ENCODE peak calls at places on chromosomes 11 and 22, in five cellular contexts. T is thyroid gland, N is ovary, V is uterus, D is prostate gland. O is an unnamed sample.

GRCh38 chr11:96095884-96096301 is 172.0 kb upstream of the MTMR2 start:
- DNase-seq in T (peak), N (no peak), V (no peak), D (peak), O (no peak)

GRCh38 chr11:72684236-72684912 is 10.2 kb upstream of the PDE2A start:
- DNase-seq in T (peak), N (peak), V (peak), D (peak), O (no peak)

GRCh38 chr11:44031549-44031948 is 16.2 kb upstream of the ACCSL start:
- DNase-seq in T (no peak), N (no peak), V (no peak), D (no peak), O (no peak)

GRCh38 chr11:8720868-8721739 is 38.5 kb downstream of the RPL27A start:
- DNase-seq in T (peak), N (no peak), V (no peak), D (peak), O (no peak)

GRCh38 chr22:25777870-25778269 is 35.9 kb downstream of the MYO18B start:
- DNase-seq in T (no peak), N (no peak), V (no peak), D (peak), O (no peak)

GRCh38 chr22:35154937-35155387 is 89.0 kb downstream of the ISX start:
- DNase-seq in T (peak), N (peak), V (peak), D (peak), O (peak)

GRCh38 chr11:45355706-45356041 is 69.5 kb upstream of the SYT13 start:
- DNase-seq in T (no peak), N (no peak), V (no peak), D (no peak), O (no peak)

GRCh38 chr11:10731064-10731680 is 19.9 kb upstream of the CTR9 start:
- DNase-seq in T (no peak), N (no peak), V (no peak), D (no peak), O (no peak)

GRCh38 chr11:43576834-43577521 is 103.6 kb upstream of the HSD17B12 start:
- DNase-seq in T (peak), N (peak), V (no peak), D (no peak), O (no peak)

GRCh38 chr22:27952091-27952490 is 33.0 kb upstream of the PITPNB start:
- DNase-seq in T (no peak), N (no peak), V (no peak), D (no peak), O (no peak)

GRCh38 chr11:87740513-87740912 is 434.7 kb downstream of the RAB38 start:
- DNase-seq in T (no peak), N (no peak), V (no peak), D (no peak), O (no peak)

GRCh38 chr11:87739766-87740165 is 435.5 kb downstream of the RAB38 start:
- DNase-seq in T (no peak), N (no peak), V (no peak), D (no peak), O (no peak)

GRCh38 chr11:87740968-87741367 is 434.3 kb downstream of the RAB38 start:
- DNase-seq in T (no peak), N (no peak), V (no peak), D (no peak), O (no peak)

GRCh38 chr11:87743002-87743401 is 432.2 kb downstream of the RAB38 start:
- DNase-seq in T (no peak), N (no peak), V (no peak), D (no peak), O (peak)
- TF ChIP-seq CTCF in T (no peak), N (no peak), V (no peak), D (no peak), O (peak)

GRCh38 chr22:43015677-43016042 is 711 bp upstream of the PACSIN2 start:
- DNase-seq in T (no peak), N (no peak), V (no peak), D (no peak), O (no peak)

GRCh38 chr22:43017525-43018290 is 2.8 kb upstream of the PACSIN2 start:
- DNase-seq in T (peak), N (no peak), V (no peak), D (no peak), O (no peak)

GRCh38 chr22:43013355-43014061 is 1.4 kb downstream of the PACSIN2 start:
- DNase-seq in T (no peak), N (no peak), V (no peak), D (no peak), O (no peak)

GRCh38 chr22:43014062-43014875 is 680 bp downstream of the PACSIN2 start:
- DNase-seq in T (peak), N (peak), V (peak), D (peak), O (no peak)

DNA sequence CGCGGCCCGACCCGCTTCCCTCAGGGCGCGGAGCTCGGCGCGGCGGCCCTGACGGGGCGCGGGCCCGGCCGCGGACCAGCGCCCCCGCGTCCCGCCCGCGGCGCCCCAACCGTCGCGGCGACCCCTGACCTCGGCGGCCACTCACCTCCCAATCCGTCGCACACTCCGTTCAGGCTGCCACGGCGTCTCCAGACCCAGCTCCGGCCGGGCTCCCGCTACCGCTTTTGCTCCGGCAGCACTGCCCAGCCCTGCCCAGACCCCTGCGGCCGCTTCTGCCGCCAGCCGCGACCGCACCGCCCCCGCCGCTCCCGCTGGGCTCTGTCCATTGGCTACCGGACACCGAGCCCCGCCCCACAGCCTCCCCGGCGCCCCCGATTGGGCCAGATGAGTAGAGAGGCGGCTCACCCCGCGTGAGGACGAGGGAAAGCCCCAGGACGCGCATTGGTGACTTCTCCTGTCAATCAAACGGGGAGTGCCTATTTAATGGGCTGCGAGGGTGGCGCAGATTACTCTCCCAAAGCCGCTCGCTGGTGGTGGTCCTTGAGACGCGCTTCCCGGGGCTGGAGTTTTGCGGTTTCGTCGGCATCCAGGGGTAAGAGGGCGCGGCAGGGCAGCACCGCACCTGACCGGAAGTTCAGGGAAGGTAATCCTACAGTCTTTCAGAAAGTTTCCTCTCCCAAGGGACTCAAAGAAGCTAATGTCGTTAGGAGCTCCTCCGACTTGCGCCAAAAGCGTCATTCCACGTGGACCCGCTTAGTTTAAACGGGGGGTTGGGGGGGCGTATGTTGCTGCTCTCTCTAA is at the start of gene PACSIN2:
- DNase-seq in T (peak), N (peak), V (peak), D (peak), O (peak)
- H3K27ac ChIP-seq in T (peak), N (no peak), V (peak), D (peak), O (no peak)

DNA sequence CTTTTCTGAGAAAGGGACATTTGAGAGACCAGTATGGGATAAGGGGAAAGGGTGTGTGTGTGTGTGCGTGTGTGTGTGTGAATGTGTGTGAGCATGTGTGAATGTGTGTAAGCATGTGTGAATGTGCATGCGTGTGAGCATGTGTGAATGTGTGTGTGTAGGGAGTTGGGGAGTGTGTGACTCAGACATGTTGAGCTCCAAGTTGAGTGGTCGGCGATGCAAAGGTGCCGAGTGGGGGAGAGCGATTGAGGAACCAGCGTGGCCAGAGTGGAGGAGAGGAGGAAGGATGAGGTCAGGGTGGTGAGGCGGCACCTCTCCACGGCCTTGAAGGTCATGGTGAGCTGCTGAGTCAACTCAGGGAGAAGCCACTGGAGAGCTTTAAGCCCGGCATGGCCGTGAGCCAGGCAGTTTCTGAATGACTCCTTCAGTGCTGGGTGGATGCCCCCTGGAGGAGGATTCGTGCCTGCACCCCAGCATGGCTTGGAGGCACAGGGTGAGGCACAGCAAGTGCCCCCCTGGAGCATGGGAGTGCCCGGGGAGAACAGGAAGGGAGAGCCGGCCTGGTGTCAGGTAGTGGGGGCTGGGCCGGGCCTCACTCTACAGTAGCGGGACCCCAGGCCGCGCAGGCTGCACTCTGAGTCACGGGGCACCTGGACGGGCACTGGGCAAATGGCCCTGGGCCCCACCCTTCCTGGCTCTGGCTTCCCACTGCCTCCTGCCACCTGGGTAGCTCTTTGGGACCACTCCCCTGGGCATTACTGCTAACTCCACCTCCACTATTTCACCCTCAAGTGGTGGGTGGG is 8.2 kb upstream of the CCDC88B start:
- DNase-seq in T (peak), N (peak), V (peak), D (peak), O (no peak)
- H3K4me3 ChIP-seq in T (no peak), N (no peak), V (no peak), D (no peak), O (no peak)

GRCh38 chr11:66546368-66546965 is at the start of gene ACTN3:
- DNase-seq in T (peak), N (peak), V (peak), D (peak), O (no peak)

GRCh38 chr11:66545701-66546367 is at the start of gene ZDHHC24:
- DNase-seq in T (peak), N (peak), V (peak), D (peak), O (peak)

GRCh38 chr11:66541892-66542291 is 4.0 kb downstream of the ZDHHC24 start:
- DNase-seq in T (no peak), N (no peak), V (no peak), D (no peak), O (peak)

GRCh38 chr11:66542362-66542761 is 3.5 kb downstream of the ZDHHC24 start:
- DNase-seq in T (no peak), N (no peak), V (no peak), D (no peak), O (peak)

GRCh38 chr11:66543263-66544107 is 2.4 kb downstream of the ZDHHC24 start:
- DNase-seq in T (peak), N (peak), V (peak), D (no peak), O (peak)
- TF ChIP-seq CTCF in T (no peak), N (peak), V (peak), D (no peak), O (no peak)

GRCh38 chr11:6057452-6057851 is 26.9 kb upstream of the OR56A1 start:
- DNase-seq in T (no peak), N (no peak), V (no peak), D (no peak), O (no peak)
- H3K27ac ChIP-seq in T (no peak), N (no peak), V (no peak), D (no peak), O (no peak)

DNA sequence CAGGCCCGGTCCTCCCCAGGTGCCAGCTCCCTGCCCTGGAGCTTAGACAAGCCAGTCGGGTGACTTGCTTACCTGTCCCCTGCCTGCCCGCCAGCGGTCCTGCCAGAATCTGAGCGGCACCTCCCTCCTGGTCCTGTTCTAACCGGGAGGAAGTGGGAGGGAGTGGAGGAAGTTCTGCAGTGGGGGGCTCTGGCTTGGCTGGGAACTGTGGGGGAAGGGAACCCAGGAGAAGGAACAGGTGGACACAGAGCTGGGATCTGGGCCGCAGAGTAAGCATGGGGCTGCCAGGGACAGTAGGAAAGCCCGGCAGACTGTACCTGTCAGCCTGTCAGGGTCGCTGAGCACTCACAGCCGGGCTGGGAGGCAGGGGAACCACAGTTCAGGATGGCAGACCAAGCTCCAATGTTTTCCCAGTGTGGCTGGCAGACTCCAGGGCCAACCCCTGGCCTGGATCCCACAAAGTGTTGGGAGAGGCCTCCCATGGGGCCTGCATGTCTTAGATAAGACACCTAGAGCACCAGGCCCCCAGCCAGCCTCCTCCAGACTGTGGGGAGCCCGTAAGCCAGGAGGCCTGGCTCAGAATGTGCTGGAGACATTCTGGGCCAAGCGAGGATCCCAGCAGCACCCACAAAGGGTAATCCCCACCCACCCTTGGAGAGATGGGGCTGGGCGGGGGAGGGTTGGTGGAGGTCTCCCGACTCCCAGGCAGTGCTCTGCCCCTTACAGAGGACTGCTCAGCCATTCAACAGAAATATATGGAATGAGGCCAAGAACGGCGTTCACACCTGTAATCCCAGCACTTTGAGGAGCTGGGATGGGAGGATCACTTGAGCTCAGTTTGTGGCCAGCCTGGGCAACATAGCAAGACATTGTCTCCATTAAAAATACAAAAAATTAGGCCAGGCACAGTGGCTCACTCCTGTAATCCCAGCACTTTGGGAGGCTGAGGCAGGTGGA is 2.3 kb downstream of the CYB5R3 start:
- DNase-seq in T (peak), N (peak), V (no peak), D (peak), O (peak)
- H3K4me3 ChIP-seq in T (peak), N (peak), V (peak), D (peak), O (peak)

DNA sequence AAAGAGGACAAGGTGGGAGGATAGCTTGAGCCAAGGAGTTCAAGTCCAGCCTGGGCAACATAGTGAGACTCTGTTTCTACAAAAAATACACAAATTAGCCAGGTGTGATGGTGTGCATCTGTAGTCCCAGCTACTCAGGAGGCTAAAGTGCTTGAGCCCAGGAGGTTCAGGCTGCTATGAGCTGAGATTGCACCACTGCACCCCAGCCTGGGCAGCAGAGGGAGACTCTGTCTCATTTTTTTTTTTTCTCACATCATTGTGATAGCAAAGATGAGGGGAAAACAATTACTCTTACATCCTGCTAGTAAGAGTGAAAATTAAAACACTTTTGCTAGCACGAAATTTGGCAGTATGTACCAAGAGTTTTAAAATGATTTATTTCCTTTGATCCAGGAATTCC is 463.7 kb downstream of the TMEM135 start:
- DNase-seq in T (no peak), N (no peak), V (no peak), D (no peak), O (no peak)
- TF ChIP-seq CTCF in T (no peak), N (no peak), V (no peak), D (no peak), O (no peak)

DNA sequence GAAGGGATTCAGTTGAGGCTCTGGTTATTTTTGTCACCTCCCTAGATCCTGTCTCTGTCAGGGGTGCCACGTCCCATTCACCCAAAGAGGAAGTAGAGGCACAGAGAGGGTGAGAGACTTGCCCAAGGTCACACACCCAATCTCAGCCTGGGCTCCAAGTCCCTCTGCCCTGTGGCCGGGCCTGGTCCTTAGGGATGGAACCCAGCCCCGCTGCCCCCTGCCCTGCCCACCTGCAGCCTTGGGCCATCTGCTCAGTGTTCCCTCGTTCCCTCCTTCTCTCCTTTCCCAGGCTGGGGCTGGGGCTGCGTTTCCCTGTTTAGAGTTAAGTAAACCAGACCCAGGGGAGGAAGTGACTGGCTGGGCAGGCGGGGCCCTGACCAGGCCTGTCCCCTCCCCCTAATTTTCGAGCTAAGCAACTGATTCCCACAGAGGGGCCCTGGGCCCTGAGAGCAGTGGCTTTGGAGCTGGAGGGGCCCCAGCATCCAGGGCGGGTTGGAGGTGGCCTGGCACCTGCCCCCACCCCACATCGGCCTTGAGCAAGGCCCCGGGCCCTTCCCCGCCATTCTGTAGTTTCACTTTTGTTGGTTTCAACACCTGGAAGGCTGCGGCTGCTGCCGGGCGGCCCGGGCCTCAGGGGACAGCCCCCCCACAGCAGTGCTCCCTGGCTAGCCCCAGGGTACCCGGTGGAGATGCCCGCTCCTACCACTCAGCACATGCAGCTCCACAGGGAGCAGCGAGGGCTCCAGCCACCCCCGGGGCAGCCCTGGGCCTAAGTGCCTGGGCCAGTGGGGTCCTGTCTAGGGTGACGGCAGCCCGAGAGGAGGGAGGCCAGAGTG is 1.5 kb downstream of the TCIRG1 start:
- DNase-seq in T (peak), N (peak), V (peak), D (peak), O (no peak)
- H3K27ac ChIP-seq in T (peak), N (peak), V (peak), D (peak), O (peak)

GRCh38 chr11:60852060-60852638 is 3.6 kb downstream of the PTGDR2 start:
- DNase-seq in T (no peak), N (no peak), V (no peak), D (no peak), O (no peak)

GRCh38 chr11:60851327-60852059 is 4.3 kb downstream of the PTGDR2 start:
- DNase-seq in T (no peak), N (no peak), V (no peak), D (no peak), O (no peak)

GRCh38 chr11:60853469-60853950 is 2.2 kb downstream of the PTGDR2 start:
- DNase-seq in T (no peak), N (no peak), V (no peak), D (no peak), O (peak)

GRCh38 chr11:60854140-60854846 is 1.5 kb downstream of the PTGDR2 start:
- DNase-seq in T (no peak), N (no peak), V (no peak), D (no peak), O (no peak)

DNA sequence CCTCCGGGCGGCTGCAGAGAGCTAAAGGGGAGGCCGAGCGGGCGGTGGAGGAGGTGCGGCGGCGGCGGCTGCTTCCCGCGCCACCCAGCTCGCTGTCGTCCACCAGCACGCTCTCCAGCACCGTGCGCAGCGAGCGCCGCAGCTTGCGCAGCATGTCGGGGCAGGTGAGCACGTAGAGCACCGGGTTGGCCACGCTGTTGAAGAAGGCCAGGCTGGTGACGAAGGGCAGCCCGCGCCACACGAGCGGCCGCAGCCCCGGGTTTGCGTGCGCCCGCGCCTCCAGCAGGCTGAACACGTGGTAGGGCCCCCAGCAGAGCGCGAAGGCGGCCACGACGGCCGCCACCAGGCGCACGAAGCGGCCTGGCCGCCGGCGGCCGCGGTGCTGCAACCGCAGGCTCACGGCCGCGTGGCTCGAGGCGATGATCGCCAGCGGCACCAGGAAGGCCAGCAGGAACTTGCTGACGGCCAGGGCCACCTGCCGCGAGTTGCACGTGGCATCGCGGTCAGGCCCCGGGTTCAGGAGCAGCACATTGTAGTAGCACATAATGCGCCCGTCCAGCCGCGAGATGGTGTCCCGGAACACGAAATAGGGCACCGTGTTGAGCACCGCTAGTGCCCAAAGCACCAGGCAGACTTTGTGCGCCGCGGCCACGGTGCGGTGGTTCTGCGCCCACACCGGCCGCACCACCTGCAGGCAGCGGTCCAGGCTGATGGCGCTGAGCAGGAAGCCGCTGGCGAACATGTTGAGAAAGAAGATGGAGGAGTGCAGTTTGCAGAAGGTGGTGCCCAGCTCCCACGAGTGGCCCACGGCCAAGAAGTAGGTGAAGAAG is 2.9 kb downstream of the PTGDR2 start:
- DNase-seq in T (no peak), N (no peak), V (no peak), D (no peak), O (no peak)
- H3K4me3 ChIP-seq in T (no peak), N (no peak), V (no peak), D (no peak), O (no peak)

O was measured in dorsolateral prefrontal cortex.